ENCODE peak calls at places on chromosomes 2 and 18, in seven cellular contexts. M, B, L, I, C, A and O are unnamed samples.

GRCh38 chr18:58213445-58213844 is 169.4 kb downstream of the NEDD4L start:
- DNase-seq in M (no peak), B (no peak), L (peak), I (no peak), C (peak), A (no peak), O (no peak)

GRCh38 chr18:24016643-24017042 is 2.1 kb downstream of the TTC39C start:
- DNase-seq in M (no peak), B (no peak), L (peak), I (no peak), C (no peak), A (no peak), O (no peak)

GRCh38 chr18:50738103-50738757 is 81.6 kb downstream of the MRO start:
- DNase-seq in M (no peak), B (no peak), L (no peak), I (no peak), C (no peak), A (no peak), O (no peak)

GRCh38 chr2:150978053-150978452 is 283.6 kb downstream of the RBM43 start:
- DNase-seq in M (no peak), B (no peak), L (no peak), I (no peak), C (no peak), A (no peak), O (no peak)

GRCh38 chr2:198916548-198916947 is 541.2 kb downstream of the SATB2 start:
- DNase-seq in M (no peak), B (no peak), L (no peak), I (no peak), C (no peak), A (no peak), O (no peak)

GRCh38 chr2:183037660-183038340 is 457 bp downstream of the NCKAP1 start:
- DNase-seq in M (peak), B (no peak), L (no peak), I (peak), C (no peak), A (peak), O (no peak)

GRCh38 chr2:20040489-20041172 is 10.8 kb downstream of the LAPTM4A start:
- DNase-seq in M (no peak), B (no peak), L (peak), I (no peak), C (peak), A (no peak), O (no peak)

GRCh38 chr2:239661334-239662312 is 260.8 kb upstream of the HDAC4 start:
- DNase-seq in M (no peak), B (no peak), L (no peak), I (no peak), C (no peak), A (no peak), O (no peak)

GRCh38 chr2:219542931-219543595 is 546 bp downstream of the CHPF start:
- DNase-seq in M (no peak), B (no peak), L (peak), I (peak), C (peak), A (peak), O (no peak)

GRCh38 chr2:226012116-226012515 is 612.6 kb downstream of the NYAP2 start:
- DNase-seq in M (no peak), B (no peak), L (no peak), I (no peak), C (no peak), A (no peak), O (no peak)